ENCODE peak calls at places on chromosomes 13 and 19, in four cellular contexts. K is HepG2, P is H1, C is GM12878. F is an unnamed sample.
A peak's percentile ranks its signal among the peaks of the same experiment; 100 is the strongest.

GRCh38 chr19:956747-957451 is 27.2 kb upstream of the WDR18 start:
- DNase-seq in K (no peak), P (peak; percentile 65), C (no peak), F (no peak)

GRCh38 chr13:48110132-48110868 is 15.4 kb upstream of the MED4 start:
- DNase-seq in K (no peak), P (no peak), C (no peak), F (no peak)

GRCh38 chr19:289651-290538 is 1.3 kb downstream of the PLPP2 start:
- DNase-seq in K (peak; percentile 42), P (peak; percentile 76), C (no peak), F (peak; percentile 56)

GRCh38 chr13:91690944-91691343 is 292.5 kb downstream of the GPC5 start:
- DNase-seq in K (no peak), P (no peak), C (no peak), F (no peak)

GRCh38 chr19:39705578-39706188 is 1.4 kb downstream of the LGALS14 start:
- DNase-seq in K (no peak), P (no peak), C (no peak), F (no peak)

GRCh38 chr13:53161231-53161630 is 132.6 kb downstream of the OLFM4 start:
- DNase-seq in K (no peak), P (no peak), C (no peak), F (no peak)

GRCh38 chr13:73334459-73334858 is 275.7 kb downstream of the KLF5 start:
- DNase-seq in K (no peak), P (no peak), C (no peak), F (no peak)

GRCh38 chr19:58368561-58369360 is 6.2 kb upstream of the ZNF497 start:
- DNase-seq in K (no peak), P (no peak), C (no peak), F (no peak)

GRCh38 chr13:106836186-106836802 is 268.4 kb upstream of the ARGLU1 start:
- DNase-seq in K (no peak), P (no peak), C (no peak), F (no peak)

GRCh38 chr19:47581605-47582319 is 8.8 kb upstream of the ZNF541 start:
- DNase-seq in K (no peak), P (no peak), C (no peak), F (no peak)

GRCh38 chr19:3375221-3376088 is 9.1 kb downstream of the NFIC start:
- DNase-seq in K (no peak), P (no peak), C (no peak), F (peak; percentile 72)

GRCh38 chr19:2528543-2529173 is 52.7 kb downstream of the GADD45B start:
- DNase-seq in K (no peak), P (no peak), C (no peak), F (no peak)

GRCh38 chr13:29418026-29418425 is 177.5 kb downstream of the SLC7A1 start:
- DNase-seq in K (no peak), P (no peak), C (no peak), F (no peak)

GRCh38 chr19:50510121-50510670 is 795 bp downstream of the JOSD2 start:
- DNase-seq in K (no peak), P (no peak), C (no peak), F (no peak)

GRCh38 chr19:53849237-53849676 is 18.4 kb upstream of the MYADM start:
- DNase-seq in K (no peak), P (no peak), C (no peak), F (no peak)

GRCh38 chr13:113663934-113664333 is 3.1 kb upstream of the GRK1 start:
- DNase-seq in K (no peak), P (no peak), C (no peak), F (no peak)

GRCh38 chr19:46466536-46467199 is 4.7 kb downstream of the PNMA8A start:
- DNase-seq in K (no peak), P (no peak), C (peak; percentile 55), F (no peak)

GRCh38 chr13:40377783-40378182 is 288.7 kb downstream of the FOXO1 start:
- DNase-seq in K (no peak), P (no peak), C (no peak), F (no peak)

GRCh38 chr19:56838930-56839664 is 1.4 kb downstream of the PEG3 start:
- DNase-seq in K (peak; percentile 97), P (no peak), C (no peak), F (no peak)
- TF ChIP-seq BRCA1 in K (no peak), P (no peak), C (no peak), F (no peak)

DNA sequence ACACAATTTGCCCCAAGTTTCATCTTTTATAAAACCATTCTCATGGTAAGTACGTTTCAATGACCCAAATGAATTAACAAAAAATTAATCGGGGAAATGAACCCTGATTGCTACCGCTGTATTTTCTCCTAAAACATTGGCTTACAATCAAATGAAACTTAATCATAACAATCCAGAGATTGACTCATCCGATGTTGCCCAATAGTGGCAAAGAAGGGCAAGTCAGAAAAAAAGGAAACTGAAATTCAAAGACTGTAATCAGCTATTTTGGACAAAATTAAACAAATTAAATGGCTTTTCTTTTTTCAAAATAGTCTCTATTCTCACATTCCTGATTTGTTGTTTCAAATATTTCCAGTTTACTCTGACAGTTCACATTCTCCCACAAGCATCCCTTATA is 3.9 kb upstream of the ACOD1 start:
- DNase-seq in K (no peak), P (no peak), C (no peak), F (no peak)
- TF ChIP-seq BRCA1 in K (no peak), P (no peak), C (no peak), F (no peak)

DNA sequence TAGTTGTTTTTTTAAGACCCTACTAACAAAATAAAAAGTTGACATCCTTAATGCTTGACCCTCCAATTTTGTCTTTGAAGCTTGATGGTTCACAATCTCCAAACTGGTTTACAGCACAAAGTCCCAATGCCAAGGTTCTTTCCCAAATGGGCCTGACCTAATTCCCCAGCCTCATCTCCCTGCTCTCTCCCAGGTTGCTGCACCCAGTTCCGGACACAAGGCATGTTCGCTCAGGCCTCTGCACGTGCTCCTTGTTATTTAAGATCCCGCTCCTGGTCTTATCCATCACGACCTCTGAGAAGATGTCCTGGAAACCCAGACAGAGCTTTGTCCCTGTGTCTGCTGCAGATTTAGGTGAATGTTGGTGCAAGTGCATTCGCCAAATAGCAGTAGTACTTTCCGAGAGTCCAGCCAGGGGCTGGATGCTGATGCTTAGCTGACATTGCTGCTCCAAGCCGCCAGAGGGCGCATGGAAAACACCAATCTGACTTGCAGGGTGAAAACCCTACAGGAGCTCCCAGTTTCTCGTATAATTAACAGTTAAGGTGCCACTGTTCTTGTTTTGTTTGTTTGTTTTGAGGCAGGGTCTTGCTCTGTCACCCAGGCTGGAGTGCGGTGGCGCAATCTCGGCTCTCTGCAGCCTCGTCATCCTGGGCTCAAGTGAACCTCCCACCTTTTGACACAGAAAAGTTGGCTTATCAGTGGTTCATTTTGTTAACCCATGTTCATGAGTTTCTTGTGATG is 18.5 kb downstream of the LYPD3 start:
- DNase-seq in K (peak; percentile 65), P (peak; percentile 85), C (no peak), F (peak; percentile 84)
- TF ChIP-seq BRCA1 in K (no peak), P (no peak), C (no peak), F (no peak)

GRCh38 chr19:41706741-41707501 is 1.5 kb upstream of the CEACAM5 start:
- DNase-seq in K (peak; percentile 64), P (peak; percentile 73), C (peak; percentile 3), F (peak; percentile 94)
- TF ChIP-seq BRCA1 in K (no peak), P (no peak), C (no peak), F (no peak)

DNA sequence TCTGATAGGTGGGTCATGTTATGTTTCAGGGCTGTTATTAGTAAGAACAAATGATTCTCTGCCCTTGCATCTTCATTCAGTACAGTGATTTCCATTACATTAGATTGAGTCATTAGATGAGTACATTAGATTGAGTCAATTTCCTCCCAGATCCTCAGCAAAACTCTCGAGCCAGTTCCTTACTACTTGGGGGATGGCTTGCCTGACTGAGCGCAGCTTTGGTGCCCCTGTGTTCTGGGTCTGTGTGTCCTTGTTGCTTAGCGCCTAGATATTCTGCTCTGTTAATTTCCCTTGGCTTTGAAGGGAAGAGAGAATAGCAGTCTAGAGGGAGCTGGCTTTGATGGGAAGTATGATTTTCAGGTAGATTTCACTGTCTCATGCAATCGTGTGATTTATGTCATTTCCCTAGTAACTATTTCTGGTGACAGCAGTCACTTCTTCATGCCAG is 19.1 kb upstream of the SCEL start:
- DNase-seq in K (no peak), P (no peak), C (no peak), F (no peak)
- TF ChIP-seq BRCA1 in K (no peak), P (no peak), C (no peak), F (no peak)

DNA sequence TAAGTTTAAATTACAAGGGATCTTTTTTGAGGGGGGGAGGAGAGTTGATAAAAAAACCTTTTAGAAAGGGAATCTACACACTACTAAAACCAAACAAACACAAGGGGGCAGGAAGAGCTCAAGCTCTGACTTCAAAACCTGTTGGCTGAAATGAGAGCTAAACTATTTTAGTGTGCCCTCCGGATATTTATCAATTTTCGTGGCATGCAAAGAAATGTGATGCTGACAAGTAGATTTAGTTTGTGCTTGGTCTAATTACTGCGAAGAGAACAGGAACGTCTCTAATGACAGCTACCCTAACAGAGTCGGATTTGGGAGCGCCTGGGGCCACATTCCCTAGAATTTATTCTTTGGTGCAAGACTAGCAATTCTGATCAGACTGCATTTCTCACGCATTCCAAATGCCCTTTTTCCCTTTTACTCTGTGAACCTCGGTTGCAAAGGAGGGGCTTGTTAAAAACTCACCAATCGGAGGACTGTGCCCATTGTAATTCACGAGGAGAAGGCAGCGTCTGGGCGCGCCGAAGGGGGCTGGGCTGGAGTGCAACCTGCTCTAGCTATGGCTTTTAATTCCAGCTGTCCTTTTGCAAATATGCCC is 804 bp upstream of the FREM2 start:
- DNase-seq in K (no peak), P (no peak), C (no peak), F (no peak)
- TF ChIP-seq BRCA1 in K (no peak), P (no peak), C (no peak), F (no peak)

GRCh38 chr13:42215578-42216421 is 56.2 kb upstream of the AKAP11 start:
- DNase-seq in K (peak; percentile 10), P (no peak), C (peak; percentile 4), F (peak; percentile 14)
- TF ChIP-seq BRCA1 in K (no peak), P (no peak), C (no peak), F (no peak)

GRCh38 chr13:60398438-60398891 is 1.4 kb downstream of the TDRD3 start:
- DNase-seq in K (no peak), P (no peak), C (no peak), F (no peak)
- TF ChIP-seq BRCA1 in K (no peak), P (no peak), C (no peak), F (no peak)

DNA sequence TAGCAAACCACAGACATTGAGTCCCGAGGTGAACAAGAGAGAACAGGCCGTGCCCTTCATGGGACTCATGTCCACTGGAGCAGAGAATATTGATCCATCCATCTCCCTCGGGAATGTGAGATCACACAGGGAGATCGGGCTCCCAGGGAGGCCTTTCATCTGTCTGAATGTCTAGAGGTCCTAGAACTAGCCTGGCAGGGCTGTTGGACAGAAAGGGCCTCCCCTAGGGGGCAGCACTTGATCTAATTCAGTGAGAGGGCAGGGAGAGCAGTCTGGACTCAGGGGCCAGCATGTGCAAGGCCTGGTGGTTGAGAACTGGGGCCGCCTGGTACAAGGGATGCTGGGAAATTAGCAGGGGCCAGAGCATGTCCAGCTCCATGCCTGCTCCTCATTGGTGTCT is 4.3 kb downstream of the RUVBL2 start:
- DNase-seq in K (peak; percentile 73), P (peak; percentile 93), C (no peak), F (peak; percentile 61)
- TF ChIP-seq BRCA1 in K (no peak), P (no peak), C (no peak), F (no peak)

GRCh38 chr19:11226716-11227166 is 12.7 kb upstream of the ANGPTL8 start:
- DNase-seq in K (no peak), P (no peak), C (no peak), F (no peak)
- TF ChIP-seq BRCA1 in K (no peak), P (no peak), C (no peak), F (no peak)